ENCODE peak calls at places on chromosomes 12 and 14, in four cellular contexts. J, A, Y and H are unnamed samples. For H3K4me1 and H3K9me3, the result is how much of the 10 kb centered on the place peaks cover.

GRCh38 chr12:64187370-64187769 is 34.7 kb downstream of the KICS2 start:
- DNase-seq in A (no peak), J (no peak), Y (no peak), H (no peak)

GRCh38 chr12:27333311-27334009 is 824 bp downstream of the BMAL2 start:
- DNase-seq in Y (no peak), J (no peak), A (no peak), H (no peak)

GRCh38 chr12:70798016-70798768 is 122.3 kb downstream of the PTPRR start:
- DNase-seq in J (no peak), Y (no peak), A (no peak), H (no peak)

GRCh38 chr14:68544150-68544892 is 248.5 kb downstream of the ZFP36L1 start:
- DNase-seq in A (no peak), Y (no peak), J (no peak), H (no peak)

GRCh38 chr14:92037989-92038388 is 1.9 kb downstream of the TRIP11 start:
- DNase-seq in Y (no peak), J (no peak), A (no peak), H (no peak)

GRCh38 chr12:95459310-95459709 is 14.6 kb upstream of the METAP2 start:
- DNase-seq in J (no peak), Y (no peak), A (no peak), H (no peak)

GRCh38 chr12:83573676-83574075 is 887.0 kb downstream of the TMTC2 start:
- DNase-seq in Y (peak), J (no peak), A (no peak), H (no peak)

GRCh38 chr12:53453953-53454640 is 2.2 kb downstream of the PCBP2 start:
- DNase-seq in J (no peak), A (no peak), Y (no peak), H (no peak)

GRCh38 chr12:46459111-46459510 is 86.5 kb upstream of the SLC38A2 start:
- DNase-seq in A (no peak), J (no peak), Y (no peak), H (peak)

GRCh38 chr14:99628832-99629618 is 15.9 kb upstream of the HHIPL1 start:
- DNase-seq in A (peak), Y (peak), J (no peak), H (peak)

GRCh38 chr12:2520722-2521246 is 274.0 kb upstream of the FKBP4 start:
- DNase-seq in Y (no peak), A (no peak), J (no peak), H (no peak)

GRCh38 chr14:75372260-75372659 is 55.6 kb upstream of the JDP2 start:
- DNase-seq in A (no peak), J (no peak), Y (no peak), H (no peak)

GRCh38 chr14:77763978-77764377 is 3.0 kb upstream of the SNW1 start:
- DNase-seq in J (no peak), Y (no peak), A (no peak), H (no peak)

GRCh38 chr12:32902287-32902996 is 5.9 kb upstream of the PKP2 start:
- DNase-seq in J (no peak), A (no peak), Y (no peak), H (no peak)

GRCh38 chr12:51388826-51389225 is 2.4 kb downstream of the GALNT6 start:
- DNase-seq in A (no peak), J (no peak), Y (no peak), H (no peak)

GRCh38 chr14:76775695-76776305 is 14.5 kb downstream of the VASH1 start:
- DNase-seq in Y (no peak), A (no peak), J (no peak), H (no peak)

GRCh38 chr12:107328442-107329133 is 235.2 kb upstream of the CRY1 start:
- DNase-seq in J (no peak), A (no peak), Y (no peak), H (no peak)

GRCh38 chr12:10171954-10172353 is at the start of gene OLR1:
- DNase-seq in Y (no peak), A (no peak), J (no peak), H (no peak)

GRCh38 chr14:30974628-30975027 is 50.8 kb upstream of the AP4S1 start:
- DNase-seq in A (no peak), J (no peak), Y (no peak), H (no peak)

GRCh38 chr14:102221026-102221425 is 81.3 kb downstream of the WDR20 start:
- DNase-seq in J (no peak), A (no peak), Y (no peak), H (no peak)

GRCh38 chr14:31080060-31080459 is 53.9 kb upstream of the STRN3 start:
- DNase-seq in J (no peak), Y (no peak), A (no peak), H (no peak)

GRCh38 chr14:72864712-72865365 is 29.1 kb downstream of the DPF3 start:
- DNase-seq in Y (no peak), A (no peak), J (no peak), H (no peak)

GRCh38 chr12:76490763-76491162 is 68.8 kb downstream of the OSBPL8 start:
- DNase-seq in Y (no peak), A (no peak), J (no peak), H (no peak)

GRCh38 chr14:73888971-73889370 is 2.3 kb downstream of the ZNF410 start:
- DNase-seq in J (no peak), A (no peak), Y (no peak), H (no peak)

GRCh38 chr12:89924191-89924590 is 215.6 kb upstream of the ATP2B1 start:
- DNase-seq in Y (no peak), J (no peak), A (no peak), H (no peak)

GRCh38 chr12:3055712-3056467 is 21.3 kb upstream of the TSPAN9 start:
- DNase-seq in Y (no peak), J (no peak), A (peak), H (peak)

GRCh38 chr12:100539209-100539608 is 34.3 kb upstream of the GAS2L3 start:
- DNase-seq in Y (no peak), A (no peak), J (no peak), H (peak)

GRCh38 chr12:118356809-118357326 is 15.8 kb downstream of the TAOK3 start:
- DNase-seq in Y (no peak), J (no peak), A (no peak), H (no peak)

GRCh38 chr12:112535637-112536366 is 117.1 kb downstream of the PTPN11 start:
- DNase-seq in A (no peak), J (no peak), Y (no peak), H (no peak)

GRCh38 chr14:72613196-72613974 is 280.5 kb downstream of the DPF3 start:
- DNase-seq in A (no peak), Y (no peak), J (no peak), H (no peak)

GRCh38 chr14:99562848-99563748 is 40.9 kb downstream of the CCDC85C start:
- DNase-seq in J (no peak), Y (no peak), A (peak), H (no peak)

GRCh38 chr14:73785336-73785833 is 66.2 kb upstream of the PTGR2 start:
- DNase-seq in J (no peak), A (peak), Y (no peak), H (no peak)

GRCh38 chr12:34626363-34627157 is 604.3 kb downstream of the ALG10 start:
- DNase-seq in A (no peak), J (no peak), Y (no peak), H (no peak)

GRCh38 chr12:1206118-1206734 is 215.2 kb downstream of the ERC1 start:
- DNase-seq in J (no peak), Y (no peak), A (no peak), H (no peak)

DNA sequence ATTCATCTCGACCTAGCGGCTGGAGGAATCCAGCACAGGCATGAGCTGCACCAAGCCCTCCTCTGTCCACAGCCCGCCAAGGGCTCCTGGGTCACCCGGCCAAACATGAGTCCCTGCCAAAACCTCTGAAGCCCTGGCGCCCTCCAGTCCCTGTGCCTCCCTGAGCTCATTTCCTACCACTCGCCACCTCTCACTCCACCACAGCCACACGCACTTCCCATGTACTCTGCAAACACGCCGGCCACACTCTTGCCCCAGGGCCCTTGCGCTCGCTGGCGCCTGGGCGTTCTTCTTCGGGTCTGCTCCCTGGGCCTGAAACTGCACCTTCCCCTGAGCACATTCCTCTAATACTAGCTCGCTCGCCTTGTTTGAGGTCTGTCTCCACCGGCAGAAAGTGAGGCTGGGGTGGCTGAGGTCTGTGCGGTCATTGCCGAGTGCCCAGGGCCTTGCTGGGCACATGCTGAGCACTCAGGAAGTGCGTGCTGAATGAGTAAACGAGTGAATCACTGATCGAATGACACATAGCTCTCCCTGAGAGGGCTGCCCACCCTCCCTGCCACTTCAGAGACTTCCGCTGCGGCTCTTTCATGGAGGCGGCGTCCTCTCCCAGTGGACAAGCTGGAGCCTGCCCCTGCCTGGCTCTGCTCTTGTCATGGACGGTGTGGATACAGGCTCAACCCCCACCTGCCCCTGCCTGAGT is 33.7 kb upstream of the DLK1 start:
- DNase-seq in A (peak), J (no peak), Y (peak), H (no peak)
- TF ChIP-seq ZNF274 in A (no peak), J (no peak), Y (no peak), H (no peak)

DNA sequence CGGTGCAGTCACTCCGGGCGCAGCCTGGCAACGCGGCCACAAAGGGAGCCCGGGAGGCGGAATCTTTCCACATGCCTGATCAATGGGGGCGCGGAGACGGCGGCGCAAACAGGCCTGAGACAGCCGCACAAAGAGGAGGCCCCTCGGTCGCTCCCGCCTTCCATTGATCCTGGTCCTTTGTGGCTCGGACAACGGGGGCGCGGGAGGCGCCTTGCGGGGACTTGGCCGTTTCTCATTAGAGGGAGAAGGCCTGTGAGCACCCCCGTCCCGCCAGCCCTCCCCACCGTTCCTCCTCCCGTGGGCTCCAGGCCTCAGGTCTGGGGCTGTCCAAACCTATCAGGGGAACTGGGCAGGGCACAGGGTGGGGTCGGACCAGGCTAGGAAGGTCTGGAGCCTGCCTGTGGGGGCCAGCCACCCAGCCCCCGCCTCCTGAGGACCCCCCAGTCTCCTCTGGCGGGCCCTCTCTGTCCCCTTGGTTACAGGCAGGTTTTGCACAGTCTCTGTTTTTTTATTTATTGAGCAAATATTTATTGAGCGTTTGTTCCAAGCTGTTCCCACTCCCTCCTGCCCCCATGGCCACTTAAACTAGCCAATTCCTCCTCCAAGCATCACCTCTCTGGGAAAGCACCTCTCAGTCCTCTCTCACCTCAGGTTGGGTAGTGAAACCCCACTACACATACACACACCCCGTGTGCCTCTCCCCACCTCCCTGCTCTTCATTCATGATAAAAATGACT is 29.0 kb upstream of the MSI1 start:
- DNase-seq in A (no peak), J (no peak), Y (no peak), H (no peak)
- H3K4me1 ChIP-seq in A (under half), J (under half), Y (under half), H (under half)

GRCh38 chr12:132256646-132257045 is 72.7 kb downstream of the GALNT9 start:
- DNase-seq in A (no peak), J (no peak), Y (no peak), H (no peak)
- H3K9me3 ChIP-seq in A (under half), J (under half), Y (under half), H (under half)

DNA sequence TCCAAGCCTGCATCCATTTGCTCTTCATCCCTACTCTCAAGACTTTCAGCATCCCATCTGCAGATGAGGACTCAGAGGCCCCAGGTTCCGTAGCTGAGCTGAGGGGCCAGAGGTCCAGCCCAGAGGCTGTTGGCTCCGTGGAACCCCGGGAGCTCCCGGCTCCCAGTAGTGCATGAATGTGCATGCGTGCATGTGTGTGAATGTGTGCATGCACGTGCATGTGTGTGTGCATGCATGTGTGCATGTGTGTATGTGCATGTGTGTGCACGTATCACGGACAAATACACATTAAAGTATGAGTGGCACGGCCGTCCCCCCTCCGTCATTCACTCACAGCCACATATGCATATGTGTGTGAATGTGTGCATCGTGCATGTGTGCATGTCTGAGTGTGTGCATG is 149.9 kb downstream of the KIF26A start:
- DNase-seq in A (no peak), Y (no peak), J (no peak), H (no peak)
- TF ChIP-seq ZNF274 in A (no peak), Y (no peak), J (no peak), H (no peak)